ENCODE peak calls at places on chromosomes 4 and X, in five cellular contexts. A is left lung, G is fibroblast of lung, J is fibroblast of pulmonary artery, C is psoas muscle. H is an unnamed sample.

GRCh38 chr4:188268081-188268908 is 129.1 kb downstream of the TRIML1 start:
- DNase-seq in A (no peak), C (no peak), J (no peak), G (no peak), H (no peak)

GRCh38 chr4:19262467-19262866 is 989.2 kb upstream of the SLIT2 start:
- DNase-seq in J (peak; percentile 67), G (peak; percentile 73), C (no peak), A (no peak), H (peak; percentile 16)

GRCh38 chr4:133513891-133514290 is 364.8 kb downstream of the PCDH10 start:
- DNase-seq in A (no peak), C (no peak), J (peak; percentile 26), G (peak; percentile 1), H (no peak)

GRCh38 chrX:119638725-119639471 is 32.7 kb upstream of the NKRF start:
- DNase-seq in J (no peak), C (no peak), A (no peak), G (no peak), H (no peak)

GRCh38 chr4:1214101-1215095 is 34.5 kb downstream of the CTBP1 start:
- DNase-seq in G (no peak), A (no peak), J (no peak), C (no peak), H (no peak)

GRCh38 chr4:169620846-169621228 is 459 bp downstream of the CLCN3 start:
- DNase-seq in C (no peak), A (no peak), G (no peak), J (no peak), H (peak; percentile 34)

GRCh38 chr4:138338840-138339239 is 96.7 kb upstream of the SLC7A11 start:
- DNase-seq in A (no peak), J (no peak), C (no peak), G (no peak), H (no peak)

GRCh38 chr4:177222776-177223175 is 86.9 kb upstream of the NEIL3 start:
- DNase-seq in A (no peak), G (no peak), J (no peak), C (no peak), H (no peak)

GRCh38 chr4:91127891-91128290 is 1000.7 kb downstream of the CCSER1 start:
- DNase-seq in J (no peak), A (no peak), G (no peak), C (no peak), H (no peak)

GRCh38 chrX:136708348-136708747 is 60.4 kb downstream of the CD40LG start:
- DNase-seq in J (peak; percentile 23), A (no peak), C (no peak), G (no peak), H (peak; percentile 6)

GRCh38 chr4:36786519-36786918 is 458.0 kb upstream of the NWD2 start:
- DNase-seq in G (no peak), J (no peak), C (no peak), A (no peak), H (peak; percentile 28)

GRCh38 chr4:75494563-75494962 is 19.6 kb downstream of the RCHY1 start:
- DNase-seq in C (no peak), G (peak; percentile 88), J (peak; percentile 80), A (no peak), H (peak; percentile 54)

GRCh38 chr4:31220921-31221320 is 500.8 kb downstream of the PCDH7 start:
- DNase-seq in G (no peak), C (no peak), J (no peak), A (no peak), H (no peak)

GRCh38 chr4:124940387-124940786 is 227.9 kb upstream of the ANKRD50 start:
- DNase-seq in G (peak; percentile 97), A (no peak), J (peak; percentile 99), C (no peak), H (peak; percentile 97)

GRCh38 chr4:54067163-54067562 is 2.8 kb upstream of the CHIC2 start:
- DNase-seq in G (peak; percentile 80), A (no peak), J (peak; percentile 90), C (peak; percentile 40), H (peak; percentile 47)

GRCh38 chrX:56107320-56107719 is 124.8 kb upstream of the KLF8 start:
- DNase-seq in G (no peak), C (no peak), A (no peak), J (no peak), H (no peak)

GRCh38 chr4:103936653-103937145 is 216.9 kb upstream of the TACR3 start:
- DNase-seq in A (no peak), J (no peak), C (no peak), G (no peak), H (no peak)

GRCh38 chr4:84669201-84669600 is 86.3 kb downstream of the CDS1 start:
- DNase-seq in C (no peak), A (no peak), J (no peak), G (no peak), H (no peak)

GRCh38 chrX:70289168-70289792 is 447 bp downstream of the PDZD11 start:
- DNase-seq in G (no peak), C (no peak), A (no peak), J (no peak), H (no peak)

GRCh38 chr4:94508841-94509240 is 57.1 kb downstream of the PDLIM5 start:
- DNase-seq in J (peak; percentile 48), G (no peak), A (no peak), C (no peak), H (no peak)

GRCh38 chr4:155854597-155855226 is 11.4 kb downstream of the ASIC5 start:
- DNase-seq in A (no peak), J (peak; percentile 17), G (peak; percentile 70), C (no peak), H (peak; percentile 52)

GRCh38 chr4:121411151-121411744 is 30.4 kb upstream of the QRFPR start:
- DNase-seq in A (no peak), G (no peak), C (no peak), J (no peak), H (no peak)

GRCh38 chrX:103376979-103377324 is 614 bp downstream of the BEX3 start:
- DNase-seq in J (peak; percentile 46), C (no peak), A (no peak), G (peak; percentile 50), H (no peak)

GRCh38 chr4:182806259-182807252 is 110.6 kb downstream of the DCTD start:
- DNase-seq in C (peak; percentile 75), G (peak; percentile 68), J (peak; percentile 70), A (peak; percentile 74), H (peak; percentile 73)

GRCh38 chrX:53312946-53313745 is 31.8 kb upstream of the IQSEC2 start:
- DNase-seq in C (peak; percentile 58), A (no peak), G (peak; percentile 52), J (peak; percentile 57), H (peak; percentile 52)
- TF ChIP-seq CTCF in C (peak; percentile 85), A (peak; percentile 71), G (peak; percentile 64), J (peak; percentile 56), H (peak; percentile 80)

GRCh38 chr4:168092176-168092712 is at the start of gene ANXA10:
- DNase-seq in C (no peak), A (no peak), J (no peak), G (no peak), H (no peak)
- H3K4me3 ChIP-seq in C (no peak within 1 kb of the TSS), A (no peak within 1 kb of the TSS), J (no peak within 1 kb of the TSS), G (no peak within 1 kb of the TSS), H (no peak within 1 kb of the TSS)

GRCh38 chrX:21708116-21708515 is 49.8 kb downstream of the SMPX start:
- DNase-seq in G (peak; percentile 6), J (peak; percentile 16), C (no peak), A (no peak), H (no peak)
- TF ChIP-seq CTCF in G (peak; percentile 36), J (peak; percentile 32), C (no peak), A (no peak), H (peak; percentile 22)

GRCh38 chr4:151540728-151541437 is 131.9 kb downstream of the FHIP1A start:
- DNase-seq in A (no peak), J (peak; percentile 93), G (peak; percentile 75), C (no peak), H (peak; percentile 95)
- H3K4me3 ChIP-seq in A (no peak overlapping the region), J (no peak overlapping the region), G (no peak overlapping the region), C (no peak overlapping the region), H (no peak overlapping the region)

GRCh38 chrX:133852837-133853236 is 132.6 kb downstream of the GPC3 start:
- DNase-seq in C (no peak), J (no peak), A (no peak), G (peak; percentile 2), H (no peak)
- TF ChIP-seq CTCF in C (no peak), J (no peak), A (no peak), G (no peak), H (no peak)

GRCh38 chr4:2792396-2792710 is 532 bp upstream of the SH3BP2 start:
- DNase-seq in C (no peak), A (peak; percentile 36), J (no peak), G (no peak), H (no peak)
- H3K4me3 ChIP-seq in C (no peak overlapping the region), A (no peak overlapping the region), J (no peak overlapping the region), G (no peak overlapping the region), H (no peak overlapping the region)